ENCODE peak calls at places on chromosomes 13 and 19, in five cellular contexts. F is heart left ventricle, R is A549, N is transverse colon, S is cardiac fibroblast. M is an unnamed sample.

GRCh38 chr13:98741741-98742435 is 10.6 kb downstream of the SLC15A1 start:
- DNase-seq in F (no peak), R (no peak), N (no peak), S (no peak), M (no peak)

GRCh38 chr19:49920624-49921363 is 8.2 kb upstream of the ATF5 start:
- DNase-seq in F (no peak), R (no peak), N (peak), S (no peak), M (no peak)

GRCh38 chr13:43787998-43788397 is 1.2 kb upstream of the ENOX1 start:
- DNase-seq in F (no peak), R (peak), N (no peak), S (peak), M (peak)

GRCh38 chr19:56973713-56974553 is 133.4 kb upstream of the PEG3 start:
- DNase-seq in F (no peak), R (no peak), N (no peak), S (no peak), M (no peak)

GRCh38 chr13:83232626-83233025 is 649.6 kb downstream of the SLITRK1 start:
- DNase-seq in F (no peak), R (no peak), N (no peak), S (no peak), M (no peak)

GRCh38 chr13:89565711-89566110 is 1781.8 kb upstream of the MIR17HG start:
- DNase-seq in F (no peak), R (no peak), N (no peak), S (no peak), M (no peak)

GRCh38 chr13:114063545-114064515 is 68.6 kb downstream of the RASA3 start:
- DNase-seq in F (peak), R (peak), N (peak), S (peak), M (peak)

GRCh38 chr13:97067342-97067895 is 73.1 kb upstream of the OXGR1 start:
- DNase-seq in F (no peak), R (no peak), N (no peak), S (peak), M (no peak)

GRCh38 chr13:93689333-93689732 is 462.7 kb downstream of the GPC6 start:
- DNase-seq in F (no peak), R (no peak), N (no peak), S (no peak), M (no peak)

GRCh38 chr13:114110091-114110829 is 22.2 kb downstream of the RASA3 start:
- DNase-seq in F (peak), R (peak), N (peak), S (no peak), M (no peak)

GRCh38 chr19:2290441-2291184 is 8.6 kb upstream of the PEAK3 start:
- DNase-seq in F (no peak), R (no peak), N (peak), S (no peak), M (no peak)

GRCh38 chr13:100203696-100204367 is 114.9 kb downstream of the PCCA start:
- DNase-seq in F (no peak), R (no peak), N (no peak), S (peak), M (no peak)

GRCh38 chr13:20994441-20994821 is 67.0 kb downstream of the LATS2 start:
- DNase-seq in F (no peak), R (no peak), N (no peak), S (no peak), M (no peak)

GRCh38 chr13:31012285-31013024 is 80.0 kb downstream of the TEX26 start:
- DNase-seq in F (no peak), R (no peak), N (no peak), S (peak), M (peak)

GRCh38 chr13:100836696-100837095 is 162.1 kb upstream of the TMTC4 start:
- DNase-seq in F (no peak), R (no peak), N (no peak), S (no peak), M (no peak)

GRCh38 chr19:33203529-33203928 is 9.4 kb downstream of the LRP3 start:
- DNase-seq in F (peak), R (no peak), N (no peak), S (no peak), M (no peak)

GRCh38 chr13:51324714-51325440 is 14.6 kb upstream of the SERPINE3 start:
- DNase-seq in F (no peak), R (no peak), N (no peak), S (no peak), M (no peak)

GRCh38 chr13:42363941-42364612 is 92.1 kb downstream of the AKAP11 start:
- DNase-seq in F (no peak), R (peak), N (no peak), S (peak), M (no peak)

GRCh38 chr13:30796132-30796832 is 60.9 kb downstream of the ALOX5AP start:
- DNase-seq in F (no peak), R (peak), N (no peak), S (peak), M (peak)

GRCh38 chr13:21330126-21330861 is 128.8 kb downstream of the ZDHHC20 start:
- DNase-seq in F (no peak), R (no peak), N (no peak), S (no peak), M (no peak)

GRCh38 chr13:81197966-81198365 is 857.0 kb upstream of the SPRY2 start:
- DNase-seq in F (no peak), R (no peak), N (no peak), S (no peak), M (no peak)

DNA sequence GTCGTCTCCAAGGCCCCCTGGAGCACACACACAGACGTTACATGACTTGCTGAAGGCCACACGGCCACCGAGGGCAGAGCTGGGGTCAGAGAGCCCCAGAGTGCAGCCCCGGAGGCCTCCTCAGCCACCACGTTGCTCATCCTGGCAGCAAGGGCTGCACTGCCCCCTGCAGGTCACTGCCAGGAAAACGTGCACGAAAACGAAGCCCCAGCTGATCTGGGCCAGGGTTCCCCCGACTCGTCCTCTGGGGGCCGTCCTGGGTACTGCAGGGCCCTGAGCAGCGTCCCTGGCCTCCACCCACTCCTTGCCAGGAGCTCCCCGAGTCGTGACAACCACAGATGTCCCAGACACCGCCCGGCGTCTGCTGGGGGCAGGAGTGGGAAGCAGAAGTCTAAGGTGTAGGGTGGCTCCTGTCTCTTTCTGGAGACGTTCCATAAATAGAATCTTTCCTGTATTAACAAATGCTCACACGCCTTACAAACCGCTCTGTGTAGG is 3.4 kb downstream of the TPGS1 start:
- DNase-seq in F (peak), R (peak), N (peak), S (peak), M (peak)
- TF ChIP-seq CTCF in F (peak), R (peak), N (peak), S (peak), M (peak)

GRCh38 chr19:35748106-35749020 is at the start of gene LIN37:
- DNase-seq in F (peak), R (peak), N (peak), S (peak), M (peak)
- TF ChIP-seq CTCF in F (no peak), R (no peak), N (no peak), S (no peak), M (no peak)

GRCh38 chr19:53224606-53225005 is 30.1 kb downstream of the ZNF677 start:
- DNase-seq in F (no peak), R (no peak), N (no peak), S (no peak), M (no peak)
- TF ChIP-seq CTCF in F (no peak), R (no peak), N (no peak), S (no peak), M (no peak)

DNA sequence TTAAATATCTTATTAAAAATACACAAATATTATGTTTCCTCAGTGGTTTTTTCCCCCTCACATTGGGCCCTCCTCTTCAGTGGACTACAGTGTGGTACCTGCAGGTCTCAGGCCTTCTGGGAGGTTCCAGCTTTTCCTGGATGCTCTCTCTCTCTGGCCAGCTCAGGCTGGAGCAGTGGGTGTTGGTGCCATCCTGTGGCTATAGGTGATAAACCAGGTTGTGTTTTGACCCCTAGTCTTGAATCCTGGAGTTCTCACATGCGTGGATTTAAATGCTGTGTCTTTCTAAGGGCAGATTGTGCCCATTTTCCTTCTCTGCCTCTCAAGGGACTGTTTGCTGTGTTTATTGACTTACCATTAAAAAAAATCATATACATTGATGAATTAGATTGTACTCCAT is 41.2 kb upstream of the ZNF527 start:
- DNase-seq in F (no peak), R (peak), N (no peak), S (peak), M (no peak)
- TF ChIP-seq CTCF in F (no peak), R (no peak), N (no peak), S (no peak), M (no peak)

GRCh38 chr19:42290136-42290522 is 11.8 kb upstream of the PRR19 start:
- DNase-seq in F (no peak), R (no peak), N (no peak), S (no peak), M (no peak)

GRCh38 chr19:42292042-42292960 is 9.6 kb upstream of the PRR19 start:
- DNase-seq in F (no peak), R (no peak), N (peak), S (no peak), M (no peak)

GRCh38 chr19:42289556-42290041 is 12.3 kb upstream of the PRR19 start:
- DNase-seq in F (no peak), R (no peak), N (no peak), S (no peak), M (no peak)

GRCh38 chr19:42291437-42291815 is 10.5 kb upstream of the PRR19 start:
- DNase-seq in F (no peak), R (no peak), N (no peak), S (no peak), M (no peak)

DNA sequence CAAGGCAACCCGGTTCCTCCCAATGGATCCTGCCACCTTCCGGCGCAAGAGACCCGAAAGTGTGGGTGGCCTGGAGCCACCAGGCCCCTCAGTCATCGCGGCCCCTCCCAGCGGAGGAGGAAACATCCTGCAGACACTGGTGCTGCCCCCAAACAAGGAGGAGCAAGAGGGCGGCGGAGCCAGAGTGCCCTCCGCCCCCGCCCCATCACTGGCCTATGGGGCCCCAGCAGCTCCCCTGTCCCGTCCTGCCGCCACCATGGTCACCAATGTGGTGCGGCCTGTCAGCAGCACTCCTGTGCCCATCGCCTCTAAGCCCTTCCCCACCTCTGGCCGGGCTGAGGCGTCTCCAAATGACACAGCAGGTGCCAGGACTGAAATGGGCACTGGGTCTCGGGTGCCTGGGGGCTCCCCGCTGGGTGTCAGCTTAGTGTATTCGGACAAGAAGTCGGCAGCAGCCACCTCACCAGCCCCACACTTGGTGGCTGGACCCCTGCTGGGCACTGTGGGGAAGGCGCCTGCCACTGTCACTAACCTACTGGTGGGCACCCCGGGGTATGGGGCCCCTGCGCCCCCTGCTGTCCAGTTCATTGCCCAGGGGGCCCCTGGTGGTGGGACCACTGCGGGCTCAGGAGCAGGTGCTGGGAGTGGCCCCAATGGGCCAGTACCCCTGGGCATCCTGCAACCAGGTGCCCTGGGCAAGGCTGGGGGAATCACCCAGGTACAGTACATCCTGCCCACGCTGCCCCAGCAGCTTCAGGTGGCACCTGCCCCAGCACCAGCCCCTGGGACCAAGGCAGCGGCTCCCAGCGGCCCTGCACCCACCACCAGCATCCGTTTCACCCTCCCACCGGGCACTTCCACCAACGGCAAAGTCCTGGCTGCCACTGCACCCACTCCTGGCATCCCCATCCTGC is 11.2 kb upstream of the PRR19 start:
- DNase-seq in F (no peak), R (peak), N (no peak), S (no peak), M (peak)
- TF ChIP-seq CTCF in F (peak), R (peak), N (peak), S (peak), M (peak)

DNA sequence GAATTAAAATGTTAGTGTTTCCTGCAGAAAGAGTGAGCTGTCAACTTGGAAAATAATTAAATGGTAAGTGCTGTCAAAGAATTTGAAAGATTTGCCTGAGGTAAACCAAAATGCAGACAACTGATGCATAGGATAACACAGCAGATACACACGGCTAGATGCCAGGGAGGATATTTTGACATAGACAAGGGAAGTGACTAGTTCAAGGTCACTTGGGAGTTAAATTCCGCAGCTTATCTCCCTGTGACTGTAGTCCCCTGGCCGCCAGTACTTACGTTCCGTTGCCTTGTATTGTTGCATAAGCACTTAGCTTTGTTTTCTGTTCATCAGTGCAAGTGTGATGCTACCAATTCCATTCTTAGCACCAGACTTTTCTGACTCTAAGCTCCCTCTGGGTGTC is 247.3 kb upstream of the MAB21L1 start:
- DNase-seq in F (peak), R (no peak), N (no peak), S (peak), M (no peak)
- TF ChIP-seq CTCF in F (no peak), R (no peak), N (no peak), S (no peak), M (no peak)

GRCh38 chr19:35216833-35217707 is 11.5 kb downstream of the FAM187B start:
- DNase-seq in F (no peak), R (no peak), N (peak), S (no peak), M (peak)
- TF ChIP-seq CTCF in F (no peak), R (no peak), N (no peak), S (no peak), M (peak)

DNA sequence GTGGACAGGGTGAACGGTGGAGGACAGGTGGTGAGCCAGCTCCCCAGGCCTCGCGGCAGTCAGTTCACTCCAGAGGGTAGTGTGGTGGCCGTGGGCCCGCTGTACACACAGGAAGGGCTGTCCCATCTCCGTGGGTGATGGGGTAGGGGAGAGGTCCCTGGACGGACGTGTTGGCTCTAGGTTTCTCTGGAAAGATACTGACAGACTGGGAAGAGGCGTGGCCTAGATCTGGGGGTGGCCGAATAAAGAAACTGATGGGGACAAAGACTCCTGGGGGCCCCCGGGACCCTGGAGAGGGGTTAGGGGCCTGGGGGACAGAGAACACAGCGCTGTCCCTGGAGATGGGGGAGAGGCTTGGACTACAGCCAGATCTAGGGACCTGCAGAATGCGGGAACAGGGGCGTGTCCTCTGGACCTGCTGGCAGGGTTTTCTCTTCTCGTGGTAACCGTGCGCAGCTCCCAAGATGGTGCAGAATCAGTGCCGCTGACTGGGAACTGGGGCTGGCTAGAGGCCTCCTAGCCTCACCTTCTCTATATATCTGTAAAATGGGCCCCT is 4.0 kb upstream of the PRAM1 start:
- DNase-seq in F (no peak), R (no peak), N (no peak), S (no peak), M (no peak)
- TF ChIP-seq CTCF in F (peak), R (peak), N (no peak), S (no peak), M (no peak)

DNA sequence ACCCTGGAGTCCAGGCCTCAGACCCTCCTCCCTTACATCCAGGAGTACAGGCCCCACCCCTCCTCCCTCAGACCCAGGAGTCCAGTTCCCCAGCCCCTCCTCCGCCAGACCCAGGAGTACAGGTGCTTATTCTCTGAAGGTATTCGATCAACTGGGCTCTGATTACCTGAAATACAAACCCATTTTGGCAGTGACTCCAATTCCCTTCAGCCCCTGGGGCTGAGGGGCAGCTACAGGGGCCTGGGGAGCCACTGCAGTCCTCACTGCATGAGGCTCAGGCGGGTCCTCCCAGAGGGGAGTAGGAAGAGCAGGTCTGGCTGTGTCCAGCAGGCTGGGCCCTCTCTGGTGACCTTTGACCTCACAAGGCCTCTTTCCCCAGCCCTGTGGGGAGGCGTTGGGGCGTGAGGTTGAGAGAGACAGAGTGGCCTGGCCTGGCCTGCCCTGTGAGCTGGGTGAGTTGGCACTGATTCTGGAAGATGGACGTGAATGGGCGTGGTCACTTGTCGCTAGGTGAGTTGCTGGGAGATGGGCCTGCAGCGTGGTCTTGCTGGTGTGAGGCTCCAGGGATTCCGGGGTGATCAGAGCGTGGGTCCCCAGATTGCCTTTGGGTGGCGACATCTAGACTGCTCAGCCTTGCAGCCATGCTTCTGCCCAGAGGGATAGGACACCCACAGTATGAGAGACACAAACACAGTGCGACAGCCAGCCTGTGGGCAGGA is 3.1 kb downstream of the BCAT2 start:
- DNase-seq in F (no peak), R (peak), N (peak), S (no peak), M (no peak)
- TF ChIP-seq CTCF in F (no peak), R (peak), N (no peak), S (no peak), M (no peak)

GRCh38 chr13:22757530-22758120 is 423.2 kb upstream of the SGCG start:
- DNase-seq in F (no peak), R (peak), N (no peak), S (peak), M (no peak)
- TF ChIP-seq CTCF in F (peak), R (peak), N (peak), S (no peak), M (no peak)